ENCODE peak calls at places on chromosome 1, in ten cellular contexts. V is psoas muscle; A is anterior cingulate cortex; Q is immature natural killer cell; F is activated T-helper 1 cell treated with anti-CD3 and anti-CD28 coated beads, Interleukin-12 subunit alpha, Interleukin-12 subunit beta, Interleukin-2, Interleukin-4 antibody, amounts not matched to agents 30 ng/mL and 10 ng/mL and 1 ng/mL, durations not matched to agents 14 hours and 24 hours and 36 hours; S is iris pigment epithelial cell; I is SHP77 treated with DMSO at 0.1 percent for 48 hours; R is EH; W is fibroblast of pulmonary artery; J is fibroblast of lung. H is an unnamed sample.

GRCh38 chr1:33966346-33967141 is 102.7 kb downstream of the HMGB4 start:
- DNase-seq in V (peak; percentile 20), A (no peak), Q (no peak), F (no peak), S (no peak), I (no peak), R (peak; percentile 11), W (no peak), J (peak; percentile 91), H (peak; percentile 28)

GRCh38 chr1:2462819-2463218 is 13.3 kb upstream of the PLCH2 start:
- DNase-seq in V (no peak), A (no peak), Q (no peak), F (no peak), S (no peak), I (no peak), R (no peak), W (no peak), J (no peak), H (no peak)

GRCh38 chr1:23593556-23594148 is 34.4 kb upstream of the ID3 start:
- DNase-seq in V (peak; percentile 31), A (no peak), Q (no peak), F (no peak), S (peak; percentile 37), I (peak; percentile 42), R (no peak), W (no peak), J (peak; percentile 63), H (peak; percentile 42)

GRCh38 chr1:153577624-153578051 is 12.0 kb upstream of the S100A2 start:
- DNase-seq in V (no peak), A (no peak), Q (no peak), F (no peak), S (no peak), I (no peak), R (no peak), W (no peak), J (no peak), H (no peak)

GRCh38 chr1:36533897-36534296 is 51.2 kb upstream of the CSF3R start:
- DNase-seq in V (no peak), A (no peak), Q (no peak), F (no peak), S (no peak), I (no peak), R (no peak), W (no peak), J (no peak), H (no peak)

GRCh38 chr1:35556494-35557117 is 597 bp downstream of the KIAA0319L start:
- DNase-seq in V (no peak), A (no peak), Q (no peak), F (no peak), S (no peak), I (peak; percentile 59), R (no peak), W (no peak), J (no peak), H (no peak)

GRCh38 chr1:6448749-6449631 is 17.0 kb downstream of the TNFRSF25 start:
- DNase-seq in V (no peak), A (no peak), Q (no peak), F (no peak), S (no peak), I (no peak), R (peak; percentile 25), W (no peak), J (peak; percentile 14), H (no peak)

GRCh38 chr1:67597336-67597735 is 87.7 kb upstream of the GADD45A start:
- DNase-seq in V (no peak), A (no peak), Q (no peak), F (no peak), S (peak; percentile 54), I (no peak), R (no peak), W (no peak), J (no peak), H (no peak)

H was measured in DMS 273 treated with DMSO at 0.1 percent for 48 hours.